ENCODE peak calls at places on chromosomes 13 and 19, in five cellular contexts. B, C, V, S and F are unnamed samples.

GRCh38 chr13:98839826-98840769 is 87.6 kb upstream of the SLC15A1 start:
- DNase-seq in C (peak; percentile 65), B (peak; percentile 44), S (peak; percentile 17), V (peak; percentile 56), F (no peak)

GRCh38 chr13:25821761-25822160 is 230.1 kb downstream of the SHISA2 start:
- DNase-seq in S (no peak), C (no peak), V (no peak), B (no peak), F (no peak)

GRCh38 chr19:35549174-35549788 is 3.9 kb downstream of the TMEM147 start:
- DNase-seq in C (no peak), B (no peak), S (peak; percentile 76), V (peak; percentile 77), F (no peak)

GRCh38 chr19:10514211-10515145 is 2.8 kb downstream of the S1PR5 start:
- DNase-seq in C (no peak), S (no peak), B (no peak), V (no peak), F (no peak)

GRCh38 chr13:40517486-40518311 is 148.7 kb downstream of the FOXO1 start:
- DNase-seq in V (no peak), B (no peak), S (peak; percentile 28), C (no peak), F (no peak)

GRCh38 chr19:7689165-7689564 is 8.5 kb downstream of the TRAPPC5 start:
- DNase-seq in S (no peak), V (no peak), B (no peak), C (no peak), F (no peak)

GRCh38 chr13:50527612-50528509 is 315.6 kb downstream of the DLEU7 start:
- DNase-seq in B (no peak), V (no peak), C (no peak), S (no peak), F (no peak)

GRCh38 chr13:84303035-84303434 is 420.8 kb upstream of the SLITRK1 start:
- DNase-seq in V (no peak), B (no peak), C (no peak), S (no peak), F (no peak)

GRCh38 chr19:16985403-16985802 is 41.2 kb downstream of the CPAMD8 start:
- DNase-seq in C (no peak), B (no peak), V (no peak), S (no peak), F (no peak)

GRCh38 chr19:55024111-55024510 is 14.0 kb downstream of the GP6 start:
- DNase-seq in B (no peak), C (no peak), S (no peak), V (no peak), F (no peak)

GRCh38 chr19:39645800-39646411 is 9.8 kb upstream of the LGALS16 start:
- DNase-seq in B (no peak), S (no peak), V (peak; percentile 4), C (no peak), F (peak; percentile 3)

GRCh38 chr13:33169273-33169980 is 116.1 kb downstream of the STARD13 start:
- DNase-seq in C (no peak), S (no peak), B (no peak), V (no peak), F (no peak)